ENCODE peak calls at places on chromosomes 5 and 9, in ten cellular contexts. Q is WERI-Rb-1, B is H9, L is right lobe of liver, D is Panc1, A is GM12865, R is lower lobe of right lung, V is mucosa of descending colon, C is psoas muscle, K is endothelial cell. T is an unnamed sample.

GRCh38 chr9:17219261-17219660 is 84.4 kb downstream of the CNTLN start:
- DNase-seq in V (no peak), L (no peak), C (no peak), B (no peak), A (no peak), K (no peak), D (no peak), R (no peak), Q (no peak), T (no peak)

GRCh38 chr5:153402550-153402949 is 87.9 kb upstream of the GRIA1 start:
- DNase-seq in L (no peak), D (no peak), A (no peak), K (no peak), V (no peak), B (no peak), C (no peak), R (no peak), Q (no peak), T (no peak)

GRCh38 chr9:129822825-129823162 is 1.1 kb downstream of the TOR1A start:
- DNase-seq in V (no peak), D (no peak), C (no peak), K (no peak), R (no peak), Q (no peak), A (no peak), L (no peak), B (no peak), T (no peak)

GRCh38 chr5:78518365-78519197 is 130.0 kb downstream of the LHFPL2 start:
- DNase-seq in A (no peak), R (peak), Q (no peak), C (peak), L (no peak), D (no peak), B (no peak), V (peak), K (peak), T (no peak)

GRCh38 chr5:148469446-148470062 is 85.8 kb downstream of the FBXO38 start:
- DNase-seq in K (no peak), C (no peak), Q (no peak), L (no peak), A (no peak), D (peak), B (no peak), R (no peak), V (no peak), T (no peak)

GRCh38 chr5:180636403-180637075 is 12.9 kb downstream of the FLT4 start:
- DNase-seq in B (no peak), Q (no peak), R (peak), V (peak), D (no peak), L (peak), C (peak), A (no peak), K (no peak), T (peak)

GRCh38 chr5:16918891-16919671 is 17.0 kb downstream of the MYO10 start:
- DNase-seq in L (no peak), C (no peak), Q (no peak), V (no peak), B (no peak), D (no peak), K (no peak), R (no peak), A (no peak), T (no peak)

GRCh38 chr9:91930475-91930874 is 19.6 kb downstream of the ROR2 start:
- DNase-seq in D (no peak), R (no peak), B (no peak), Q (no peak), V (no peak), K (no peak), A (no peak), L (no peak), C (no peak), T (no peak)

GRCh38 chr5:114391321-114391720 is 29.5 kb downstream of the KCNN2 start:
- DNase-seq in D (no peak), C (no peak), A (no peak), V (no peak), Q (no peak), B (no peak), R (no peak), K (no peak), L (no peak), T (no peak)

GRCh38 chr5:35924122-35924949 is 14.1 kb downstream of the CAPSL start:
- DNase-seq in V (no peak), R (no peak), K (no peak), D (no peak), C (no peak), Q (no peak), B (no peak), L (no peak), A (no peak), T (no peak)

GRCh38 chr5:35919191-35919590 is 19.2 kb downstream of the CAPSL start:
- DNase-seq in R (no peak), D (no peak), K (no peak), A (no peak), B (no peak), C (no peak), V (no peak), L (no peak), Q (no peak), T (no peak)

GRCh38 chr5:35921930-35922329 is 16.5 kb downstream of the CAPSL start:
- DNase-seq in K (no peak), A (no peak), Q (no peak), D (no peak), B (no peak), V (no peak), L (no peak), R (no peak), C (no peak), T (no peak)

GRCh38 chr5:35922468-35922867 is 16.0 kb downstream of the CAPSL start:
- DNase-seq in K (no peak), B (no peak), Q (no peak), L (no peak), V (no peak), C (no peak), A (no peak), R (no peak), D (no peak), T (no peak)

GRCh38 chr5:35920890-35921289 is 17.5 kb downstream of the CAPSL start:
- DNase-seq in C (no peak), B (peak), L (no peak), R (no peak), A (no peak), Q (peak), V (no peak), D (no peak), K (peak), T (no peak)
- TF ChIP-seq CTCF in C (no peak), B (peak), L (no peak), R (no peak), A (no peak), Q (peak), V (no peak), D (peak), K (no peak), T (peak)

DNA sequence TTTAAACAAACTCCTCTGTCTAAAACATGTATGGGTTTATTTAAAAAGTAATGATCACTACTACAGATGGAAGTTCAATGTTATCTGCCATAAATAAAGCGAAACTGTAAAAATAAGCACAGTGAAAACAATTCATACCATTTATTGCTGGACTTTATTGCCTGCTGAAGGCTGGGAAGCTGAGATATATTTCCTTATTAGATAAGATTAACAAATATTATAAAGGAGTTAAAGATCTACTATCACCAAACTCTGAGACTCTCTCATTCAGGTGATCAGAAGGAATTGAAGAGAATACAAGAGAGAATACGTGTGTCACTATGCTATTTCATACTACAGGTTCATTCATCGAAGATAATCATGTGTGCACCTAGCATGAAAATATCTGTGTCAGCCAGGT is 190.9 kb upstream of the ATP10B start:
- DNase-seq in L (no peak), Q (no peak), B (no peak), D (no peak), C (no peak), R (no peak), K (no peak), A (no peak), V (no peak), T (no peak)
- TF ChIP-seq CTCF in L (no peak), Q (no peak), B (no peak), D (no peak), C (no peak), R (no peak), K (no peak), A (no peak), V (no peak), T (no peak)

GRCh38 chr5:172370648-172371248 is 83.6 kb downstream of the SH3PXD2B start:
- DNase-seq in B (no peak), K (peak), Q (peak), A (peak), V (no peak), C (no peak), L (no peak), D (no peak), R (no peak), T (no peak)
- TF ChIP-seq CTCF in B (peak), K (peak), Q (peak), A (peak), V (peak), C (peak), L (peak), D (peak), R (peak), T (peak)

GRCh38 chr5:178072749-178073148 is 40.6 kb upstream of the N4BP3 start:
- DNase-seq in Q (no peak), B (no peak), R (no peak), K (no peak), V (no peak), D (no peak), L (no peak), C (no peak), A (no peak), T (no peak)

GRCh38 chr5:178077751-178078150 is 35.6 kb upstream of the N4BP3 start:
- DNase-seq in A (no peak), D (no peak), C (no peak), R (no peak), Q (peak), L (peak), B (peak), V (no peak), K (no peak), T (no peak)

GRCh38 chr5:178071108-178071507 is 42.2 kb upstream of the N4BP3 start:
- DNase-seq in C (no peak), A (no peak), D (no peak), R (no peak), V (no peak), L (no peak), B (no peak), Q (no peak), K (no peak), T (peak)

GRCh38 chr5:178078197-178078995 is 34.9 kb upstream of the N4BP3 start:
- DNase-seq in V (no peak), K (no peak), R (no peak), D (no peak), A (no peak), Q (no peak), B (no peak), L (peak), C (no peak), T (no peak)

DNA sequence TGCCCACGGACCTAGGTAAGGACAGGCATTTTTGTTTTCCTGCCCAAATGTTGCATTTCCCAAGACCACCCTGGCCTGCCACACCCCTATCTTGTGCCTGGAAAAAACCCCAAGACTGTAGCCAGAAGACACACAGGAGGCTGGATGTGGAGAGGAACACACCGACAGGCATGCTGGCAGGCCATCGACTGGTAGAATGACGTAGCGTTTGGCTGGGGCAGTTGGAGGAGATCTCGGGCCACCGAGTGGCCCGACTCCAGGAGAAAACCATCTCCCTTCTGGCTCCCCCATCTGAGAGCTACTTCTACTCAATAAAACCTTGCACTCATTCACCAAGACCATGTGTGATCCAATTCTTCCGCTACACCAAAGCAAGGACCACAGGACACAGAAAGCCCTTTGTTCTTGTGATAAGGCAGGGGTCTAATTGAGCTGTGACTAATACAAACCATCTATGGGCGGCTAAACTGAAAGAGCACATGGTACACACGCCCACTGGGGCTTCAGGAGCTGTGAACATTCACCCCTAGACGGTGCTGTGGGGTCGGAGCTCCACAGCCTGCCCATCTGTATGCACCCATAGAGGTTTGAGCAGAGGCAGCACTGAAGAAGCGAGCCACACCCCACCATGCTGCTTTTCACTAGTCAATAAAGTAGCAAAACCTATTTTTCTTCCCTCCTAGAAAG is 38.9 kb upstream of the N4BP3 start:
- DNase-seq in Q (peak), D (no peak), C (no peak), A (peak), R (no peak), V (no peak), L (no peak), B (no peak), K (no peak), T (no peak)
- TF ChIP-seq CTCF in Q (no peak), D (no peak), C (no peak), A (peak), R (no peak), V (no peak), L (no peak), B (no peak), K (no peak), T (peak)

T was measured in chondrocyte.